ENCODE peak calls at places on chromosome 4, in eight cellular contexts. Y, H, K, P, C, S, U and F are unnamed samples.

GRCh38 chr4:53932784-53933183 is 131.6 kb downstream of the CHIC2 start:
- DNase-seq in Y (no peak), S (peak; percentile 68), U (no peak), H (no peak), K (no peak), C (peak; percentile 96), P (peak; percentile 39), F (no peak)

GRCh38 chr4:38004062-38004461 is 43.9 kb downstream of the PTTG2 start:
- DNase-seq in K (no peak), P (no peak), Y (no peak), U (no peak), H (no peak), C (peak; percentile 62), S (no peak), F (no peak)

GRCh38 chr4:169333265-169333664 is 62.5 kb upstream of the SH3RF1 start:
- DNase-seq in H (no peak), K (no peak), Y (no peak), C (no peak), U (no peak), P (no peak), S (no peak), F (no peak)

GRCh38 chr4:83389037-83389755 is 54.5 kb upstream of the HPSE start:
- DNase-seq in C (no peak), P (no peak), H (no peak), K (no peak), S (no peak), U (no peak), Y (no peak), F (no peak)

GRCh38 chr4:176805155-176805554 is 12.4 kb upstream of the VEGFC start:
- DNase-seq in H (no peak), S (no peak), P (no peak), U (no peak), Y (no peak), K (no peak), C (peak; percentile 88), F (no peak)

GRCh38 chr4:7390366-7390765 is 44.4 kb downstream of the PSAPL1 start:
- DNase-seq in H (no peak), S (no peak), K (no peak), C (no peak), U (no peak), P (peak; percentile 77), Y (no peak), F (peak; percentile 26)

GRCh38 chr4:140463182-140463581 is 34.9 kb downstream of the MGAT4D start:
- DNase-seq in C (no peak), K (no peak), Y (no peak), U (peak; percentile 40), P (no peak), H (no peak), S (no peak), F (no peak)

GRCh38 chr4:144104509-144105130 is 35.9 kb downstream of the GYPA start:
- DNase-seq in P (no peak), Y (no peak), U (no peak), S (no peak), C (no peak), H (no peak), K (no peak), F (no peak)

GRCh38 chr4:139692300-139693012 is 26.8 kb downstream of the MGST2 start:
- DNase-seq in S (no peak), H (peak; percentile 30), P (peak; percentile 61), C (no peak), K (no peak), Y (no peak), U (no peak), F (no peak)

GRCh38 chr4:16875487-16875886 is 23.0 kb downstream of the LDB2 start:
- DNase-seq in P (no peak), K (no peak), S (peak; percentile 90), U (no peak), C (peak; percentile 94), Y (no peak), H (peak; percentile 38), F (no peak)

DNA sequence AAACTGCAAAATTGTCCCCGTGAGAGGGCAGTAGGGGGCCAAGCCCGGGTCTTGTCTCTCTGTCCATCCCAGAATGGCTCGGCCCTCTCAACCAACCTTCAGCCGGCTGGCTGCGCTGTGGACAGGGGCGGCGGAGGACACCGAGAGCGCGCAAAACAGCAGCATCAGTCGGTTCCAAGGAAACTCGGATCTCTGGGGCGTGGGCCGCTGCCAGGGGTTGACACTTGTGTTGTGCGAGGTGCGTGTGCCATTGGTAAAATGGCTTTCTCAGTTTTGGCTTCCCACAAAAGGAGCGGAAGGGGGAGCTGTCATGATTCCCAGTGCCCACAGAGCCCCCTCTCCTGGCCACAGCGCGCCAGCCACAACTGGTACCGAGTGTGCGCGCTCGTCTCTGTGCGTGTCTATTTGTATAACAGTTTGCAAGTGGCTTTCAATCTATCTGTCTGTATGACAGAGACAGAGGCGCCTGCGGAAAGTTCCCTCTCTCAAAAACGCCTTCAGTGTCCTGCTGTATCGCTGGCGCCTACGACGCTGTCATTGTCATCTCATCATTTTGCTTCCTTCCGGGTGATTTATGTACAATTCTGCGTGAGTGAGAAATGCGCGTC is 1.9 kb downstream of the DKK2 start:
- DNase-seq in K (no peak), S (peak; percentile 20), P (peak; percentile 88), C (peak; percentile 36), U (no peak), Y (peak; percentile 56), H (peak; percentile 75), F (peak; percentile 88)
- TF ChIP-seq CTCF in K (peak; percentile 3), S (peak; percentile 51), P (no peak), C (peak; percentile 39), U (no peak), Y (no peak), H (peak; percentile 54), F (peak; percentile 86)

DNA sequence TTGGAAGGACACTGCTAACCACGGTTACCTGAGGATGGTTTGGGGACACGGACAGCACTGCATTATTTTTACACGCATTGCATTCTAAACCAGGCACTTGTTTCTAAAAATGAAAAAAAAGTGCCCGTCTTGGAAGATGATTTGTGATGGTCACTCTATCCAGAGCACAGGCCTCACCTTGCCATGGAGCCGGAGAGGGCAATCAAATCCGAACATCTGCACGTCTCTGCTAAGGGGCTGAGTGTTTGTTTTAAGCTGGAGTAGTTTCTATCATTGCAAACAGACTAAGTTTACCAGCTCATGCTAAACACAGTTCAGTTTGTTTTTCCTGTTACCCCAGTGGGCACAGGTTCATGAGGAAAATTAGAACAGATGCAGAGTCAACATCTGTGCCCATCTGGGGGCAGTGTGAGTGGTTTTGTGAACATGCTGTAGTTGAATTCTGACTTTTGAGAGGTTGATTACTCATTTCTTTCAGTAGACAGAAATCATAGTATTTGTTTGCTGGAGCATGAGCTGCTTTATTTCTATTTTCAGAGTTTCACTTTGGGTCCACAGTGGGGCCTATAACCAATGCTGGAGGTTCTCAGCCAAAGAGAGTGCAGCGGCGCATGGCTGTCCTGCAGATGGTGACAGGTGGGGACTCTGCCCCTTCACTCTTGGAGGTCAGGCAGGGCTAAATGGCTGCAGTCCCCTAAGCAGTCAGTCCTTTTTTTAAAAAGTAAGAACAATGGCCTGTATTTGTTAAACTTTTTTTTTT is 65.4 kb upstream of the ENPP6 start:
- DNase-seq in U (peak; percentile 18), S (no peak), C (no peak), K (peak; percentile 84), P (no peak), Y (no peak), H (no peak), F (no peak)
- TF ChIP-seq CTCF in U (no peak), S (no peak), C (no peak), K (peak; percentile 41), P (no peak), Y (no peak), H (no peak), F (peak; percentile 13)

GRCh38 chr4:63563288-63564014 is 845.8 kb downstream of the TECRL start:
- DNase-seq in U (no peak), Y (no peak), C (no peak), S (no peak), K (no peak), H (peak; percentile 14), P (no peak), F (no peak)
- TF ChIP-seq CTCF in U (no peak), Y (no peak), C (no peak), S (no peak), K (no peak), H (peak; percentile 52), P (no peak), F (peak; percentile 85)

GRCh38 chr4:100311181-100311580 is 120.9 kb upstream of the DDIT4L start:
- DNase-seq in K (no peak), U (no peak), H (peak; percentile 13), P (no peak), C (peak; percentile 69), S (peak; percentile 27), Y (no peak), F (no peak)
- TF ChIP-seq CTCF in K (peak; percentile 11), U (no peak), H (no peak), P (no peak), C (peak; percentile 72), S (peak; percentile 56), Y (no peak), F (peak; percentile 22)

GRCh38 chr4:22688236-22688635 is 4.5 kb upstream of the GBA3 start:
- DNase-seq in P (no peak), K (no peak), H (no peak), U (no peak), C (peak; percentile 4), Y (no peak), S (peak; percentile 51), F (no peak)

GRCh38 chr4:22695917-22696316 is 3.2 kb downstream of the GBA3 start:
- DNase-seq in K (no peak), H (no peak), S (no peak), P (no peak), U (peak; percentile 32), C (no peak), Y (no peak), F (no peak)

GRCh38 chr4:22689428-22689827 is 3.3 kb upstream of the GBA3 start:
- DNase-seq in S (no peak), K (no peak), C (no peak), Y (no peak), H (no peak), P (no peak), U (no peak), F (no peak)

GRCh38 chr4:22695011-22695410 is 2.3 kb downstream of the GBA3 start:
- DNase-seq in P (no peak), H (no peak), K (no peak), U (no peak), C (no peak), S (no peak), Y (no peak), F (no peak)

GRCh38 chr4:22692736-22693135 is at the start of gene GBA3:
- DNase-seq in K (no peak), P (no peak), S (no peak), C (no peak), U (peak; percentile 44), H (peak; percentile 31), Y (no peak), F (no peak)
- TF ChIP-seq CTCF in K (no peak), P (no peak), S (no peak), C (no peak), U (no peak), H (no peak), Y (no peak), F (no peak)